ENCODE peak calls at places on chromosomes 7 and 10, in six cellular contexts. One of them, this sample, is unnamed.

GRCh38 chr10:65166272-65166671 is 1645.1 kb downstream of the REEP3 start:
- DNase-seq in Right ventricle myocardium superior: no peak
- DNase-seq in GM12864: no peak
- DNase-seq in endodermal cell: no peak
- DNase-seq in BJ: no peak
- DNase-seq in skeletal muscle cell: no peak
- DNase-seq in this sample: no peak

GRCh38 chr7:47266799-47267198 is 315.1 kb downstream of the TNS3 start:
- DNase-seq in GM12864: no peak
- DNase-seq in Right ventricle myocardium superior: no peak
- DNase-seq in skeletal muscle cell: no peak
- DNase-seq in BJ: no peak
- DNase-seq in endodermal cell: no peak
- DNase-seq in this sample: peak

GRCh38 chr10:129740532-129741279 is 223.4 kb downstream of the EBF3 start:
- DNase-seq in GM12864: no peak
- DNase-seq in skeletal muscle cell: no peak
- DNase-seq in endodermal cell: peak
- DNase-seq in Right ventricle myocardium superior: no peak
- DNase-seq in BJ: no peak
- DNase-seq in this sample: no peak

GRCh38 chr7:142776206-142776844 is 5.6 kb downstream of the PRSS2 start:
- DNase-seq in BJ: peak
- DNase-seq in endodermal cell: no peak
- DNase-seq in skeletal muscle cell: no peak
- DNase-seq in GM12864: no peak
- DNase-seq in Right ventricle myocardium superior: no peak
- DNase-seq in this sample: no peak

GRCh38 chr7:159020987-159021386 is 123.7 kb downstream of the VIPR2 start:
- DNase-seq in GM12864: no peak
- DNase-seq in endodermal cell: peak
- DNase-seq in Right ventricle myocardium superior: peak
- DNase-seq in BJ: no peak
- DNase-seq in skeletal muscle cell: no peak
- DNase-seq in this sample: no peak

GRCh38 chr7:92797693-92798092 is 38.7 kb downstream of the CDK6 start:
- DNase-seq in GM12864: no peak
- DNase-seq in Right ventricle myocardium superior: no peak
- DNase-seq in endodermal cell: no peak
- DNase-seq in BJ: no peak
- DNase-seq in skeletal muscle cell: no peak
- DNase-seq in this sample: no peak

GRCh38 chr7:92854501-92855238 is 18.3 kb upstream of the CDK6 start:
- DNase-seq in Right ventricle myocardium superior: no peak
- DNase-seq in skeletal muscle cell: no peak
- DNase-seq in GM12864: no peak
- DNase-seq in endodermal cell: no peak
- DNase-seq in BJ: no peak
- DNase-seq in this sample: no peak

GRCh38 chr10:58291538-58292174 is 22.7 kb downstream of the CISD1 start:
- DNase-seq in Right ventricle myocardium superior: no peak
- DNase-seq in GM12864: peak
- DNase-seq in BJ: no peak
- DNase-seq in endodermal cell: no peak
- DNase-seq in skeletal muscle cell: no peak
- DNase-seq in this sample: peak

GRCh38 chr10:114349505-114350211 is 54.6 kb downstream of the AFAP1L2 start:
- DNase-seq in GM12864: no peak
- DNase-seq in skeletal muscle cell: no peak
- DNase-seq in BJ: no peak
- DNase-seq in Right ventricle myocardium superior: no peak
- DNase-seq in endodermal cell: no peak
- DNase-seq in this sample: peak

GRCh38 chr7:78765985-78766729 is 687.3 kb downstream of the MAGI2 start:
- DNase-seq in endodermal cell: no peak
- DNase-seq in BJ: no peak
- DNase-seq in GM12864: no peak
- DNase-seq in Right ventricle myocardium superior: no peak
- DNase-seq in skeletal muscle cell: no peak
- DNase-seq in this sample: no peak

GRCh38 chr10:12430406-12430982 is 81.1 kb downstream of the CAMK1D start:
- DNase-seq in BJ: no peak
- DNase-seq in skeletal muscle cell: no peak
- DNase-seq in endodermal cell: no peak
- DNase-seq in Right ventricle myocardium superior: no peak
- DNase-seq in GM12864: no peak
- DNase-seq in this sample: no peak

GRCh38 chr7:147547252-147547897 is 1043.2 kb upstream of the C7orf33 start:
- DNase-seq in GM12864: no peak
- DNase-seq in skeletal muscle cell: no peak
- DNase-seq in BJ: no peak
- DNase-seq in Right ventricle myocardium superior: no peak
- DNase-seq in endodermal cell: peak
- DNase-seq in this sample: peak

GRCh38 chr10:97821308-97822038 is 28.2 kb upstream of the GOLGA7B start:
- DNase-seq in Right ventricle myocardium superior: no peak
- DNase-seq in endodermal cell: peak
- DNase-seq in GM12864: no peak
- DNase-seq in BJ: no peak
- DNase-seq in skeletal muscle cell: no peak
- DNase-seq in this sample: no peak

GRCh38 chr7:79692015-79692414 is 238.5 kb upstream of the MAGI2 start:
- DNase-seq in skeletal muscle cell: peak
- DNase-seq in Right ventricle myocardium superior: no peak
- DNase-seq in BJ: peak
- DNase-seq in GM12864: no peak
- DNase-seq in endodermal cell: no peak
- DNase-seq in this sample: no peak

GRCh38 chr10:50882540-50882983 is 2.9 kb downstream of the A1CF start:
- DNase-seq in skeletal muscle cell: no peak
- DNase-seq in Right ventricle myocardium superior: no peak
- DNase-seq in BJ: no peak
- DNase-seq in endodermal cell: no peak
- DNase-seq in GM12864: no peak
- DNase-seq in this sample: no peak

GRCh38 chr10:89476676-89477075 is 58.7 kb downstream of the SLC16A12 start:
- DNase-seq in GM12864: no peak
- DNase-seq in BJ: no peak
- DNase-seq in skeletal muscle cell: no peak
- DNase-seq in Right ventricle myocardium superior: peak
- DNase-seq in endodermal cell: no peak
- DNase-seq in this sample: peak

GRCh38 chr7:144725070-144725469 is 110.8 kb downstream of the TPK1 start:
- DNase-seq in BJ: no peak
- DNase-seq in skeletal muscle cell: no peak
- DNase-seq in GM12864: no peak
- DNase-seq in Right ventricle myocardium superior: no peak
- DNase-seq in endodermal cell: no peak
- DNase-seq in this sample: peak

GRCh38 chr10:92699518-92700272 is 9.9 kb downstream of the HHEX start:
- DNase-seq in endodermal cell: peak
- DNase-seq in Right ventricle myocardium superior: peak
- DNase-seq in skeletal muscle cell: no peak
- DNase-seq in BJ: no peak
- DNase-seq in GM12864: no peak
- DNase-seq in this sample: peak

GRCh38 chr10:123549761-123550454 is 116.2 kb upstream of the GPR26 start:
- DNase-seq in skeletal muscle cell: no peak
- DNase-seq in BJ: no peak
- DNase-seq in GM12864: no peak
- DNase-seq in endodermal cell: no peak
- DNase-seq in Right ventricle myocardium superior: no peak
- DNase-seq in this sample: no peak

GRCh38 chr7:67729771-67730170 is 733.1 kb downstream of the TYW1 start:
- DNase-seq in skeletal muscle cell: no peak
- DNase-seq in GM12864: no peak
- DNase-seq in Right ventricle myocardium superior: no peak
- DNase-seq in BJ: no peak
- DNase-seq in endodermal cell: peak
- DNase-seq in this sample: no peak

GRCh38 chr10:97210576-97210975 is 24.8 kb upstream of the SLIT1 start:
- DNase-seq in endodermal cell: peak
- DNase-seq in BJ: no peak
- DNase-seq in GM12864: no peak
- DNase-seq in skeletal muscle cell: no peak
- DNase-seq in Right ventricle myocardium superior: peak
- DNase-seq in this sample: peak

GRCh38 chr7:17298840-17299476 is 506 bp downstream of the AHR start:
- DNase-seq in GM12864: no peak
- DNase-seq in endodermal cell: peak
- DNase-seq in skeletal muscle cell: no peak
- DNase-seq in BJ: no peak
- DNase-seq in Right ventricle myocardium superior: peak
- DNase-seq in this sample: peak

GRCh38 chr10:79234391-79235318 is 112.6 kb upstream of the PPIF start:
- DNase-seq in Right ventricle myocardium superior: no peak
- DNase-seq in endodermal cell: no peak
- DNase-seq in skeletal muscle cell: no peak
- DNase-seq in GM12864: no peak
- DNase-seq in BJ: no peak
- DNase-seq in this sample: no peak